ENCODE peak calls at places on chromosomes 12 and 14, in six cellular contexts. W is body of pancreas, P is stomach, Y is breast epithelium, V is IMR-90, A is prostate gland. B is an unnamed sample.

GRCh38 chr12:63079791-63080395 is 71.1 kb downstream of the AVPR1A start:
- DNase-seq in W (no peak), P (no peak), Y (no peak), V (no peak), A (no peak), B (no peak)

GRCh38 chr14:96741151-96741977 is 55.8 kb upstream of the VRK1 start:
- DNase-seq in W (peak; percentile 67), P (peak; percentile 68), Y (peak; percentile 61), V (peak; percentile 15), A (peak; percentile 23), B (no peak)

GRCh38 chr12:7188557-7189397 is 709 bp upstream of the PEX5 start:
- DNase-seq in W (peak; percentile 73), P (peak; percentile 66), Y (peak; percentile 72), V (peak; percentile 82), A (peak; percentile 38), B (no peak)

GRCh38 chr14:59679872-59680271 is 103.3 kb upstream of the CCDC175 start:
- DNase-seq in W (peak; percentile 13), P (no peak), Y (no peak), V (no peak), A (no peak), B (no peak)

GRCh38 chr14:75648066-75648838 is 12.4 kb downstream of the ERG28 start:
- DNase-seq in W (peak; percentile 84), P (peak; percentile 75), Y (peak; percentile 63), V (peak; percentile 99), A (peak; percentile 72), B (no peak)

GRCh38 chr12:78118036-78118435 is 287.3 kb downstream of the NAV3 start:
- DNase-seq in W (no peak), P (no peak), Y (no peak), V (no peak), A (no peak), B (no peak)

GRCh38 chr14:32426596-32427408 is 97.7 kb downstream of the AKAP6 start:
- DNase-seq in W (no peak), P (no peak), Y (no peak), V (no peak), A (no peak), B (no peak)

GRCh38 chr12:9106610-9107541 is 8.8 kb downstream of the A2M start:
- DNase-seq in W (no peak), P (no peak), Y (no peak), V (no peak), A (no peak), B (no peak)

GRCh38 chr12:27969901-27970390 is 2.6 kb downstream of the PTHLH start:
- DNase-seq in W (peak; percentile 79), P (peak; percentile 72), Y (peak; percentile 66), V (peak; percentile 53), A (peak; percentile 56), B (no peak)

GRCh38 chr12:21806255-21806654 is 31.7 kb upstream of the KCNJ8 start:
- DNase-seq in W (no peak), P (no peak), Y (no peak), V (no peak), A (no peak), B (no peak)

GRCh38 chr14:105294142-105294597 is 6.6 kb downstream of the BRF1 start:
- DNase-seq in W (peak; percentile 59), P (no peak), Y (no peak), V (peak; percentile 50), A (no peak), B (no peak)

GRCh38 chr12:104480012-104480411 is 23.3 kb downstream of the CHST11 start:
- DNase-seq in W (no peak), P (no peak), Y (no peak), V (no peak), A (no peak), B (no peak)

GRCh38 chr14:32136027-32136825 is 59.1 kb downstream of the ARHGAP5 start:
- DNase-seq in W (no peak), P (no peak), Y (no peak), V (no peak), A (no peak), B (no peak)

GRCh38 chr12:25100738-25101445 is 94.1 kb downstream of the DNAI7 start:
- DNase-seq in W (no peak), P (no peak), Y (no peak), V (no peak), A (no peak), B (no peak)

GRCh38 chr14:60514378-60515243 is 5.7 kb downstream of the SIX6 start:
- DNase-seq in W (peak; percentile 25), P (no peak), Y (no peak), V (no peak), A (no peak), B (no peak)

GRCh38 chr12:116896525-116896924 is 14.2 kb upstream of the FBXW8 start:
- DNase-seq in W (no peak), P (no peak), Y (no peak), V (no peak), A (no peak), B (no peak)

GRCh38 chr12:76006028-76006916 is 25.3 kb downstream of the PHLDA1 start:
- DNase-seq in W (no peak), P (no peak), Y (no peak), V (no peak), A (no peak), B (no peak)

GRCh38 chr12:58503731-58504520 is 416.4 kb downstream of the LRIG3 start:
- DNase-seq in W (no peak), P (no peak), Y (no peak), V (peak; percentile 53), A (no peak), B (no peak)

GRCh38 chr14:64092338-64092737 is 201.8 kb downstream of the ESR2 start:
- DNase-seq in W (no peak), P (no peak), Y (no peak), V (no peak), A (no peak), B (no peak)

GRCh38 chr12:131364903-131365820 is 345.7 kb upstream of the SFSWAP start:
- DNase-seq in W (no peak), P (no peak), Y (no peak), V (no peak), A (no peak), B (no peak)

GRCh38 chr12:14840616-14841015 is 2.7 kb downstream of the ART4 start:
- DNase-seq in W (no peak), P (no peak), Y (no peak), V (no peak), A (no peak), B (no peak)

GRCh38 chr12:63276537-63277365 is 125.8 kb upstream of the AVPR1A start:
- DNase-seq in W (peak; percentile 74), P (peak; percentile 61), Y (no peak), V (peak; percentile 4), A (no peak), B (no peak)

GRCh38 chr12:111429760-111430417 is 24.2 kb downstream of the SH2B3 start:
- DNase-seq in W (no peak), P (no peak), Y (no peak), V (no peak), A (no peak), B (no peak)

GRCh38 chr14:90193925-90194324 is 62.4 kb upstream of the PSMC1 start:
- DNase-seq in W (no peak), P (no peak), Y (no peak), V (no peak), A (no peak), B (no peak)

GRCh38 chr12:92044435-92044834 is 101.2 kb downstream of the BTG1 start:
- DNase-seq in W (no peak), P (no peak), Y (no peak), V (no peak), A (no peak), B (no peak)

GRCh38 chr14:29993148-29993547 is 65.5 kb upstream of the PRKD1 start:
- DNase-seq in W (no peak), P (no peak), Y (no peak), V (no peak), A (no peak), B (no peak)

GRCh38 chr12:25459541-25459951 is 93.5 kb downstream of the LMNTD1 start:
- DNase-seq in W (no peak), P (no peak), Y (no peak), V (no peak), A (no peak), B (no peak)

GRCh38 chr12:401235-402126 is at the start of gene CCDC77:
- DNase-seq in W (peak; percentile 92), P (peak; percentile 92), Y (peak; percentile 89), V (peak; percentile 88), A (peak; percentile 92), B (no peak)

GRCh38 chr14:90088160-90088559 is 26.4 kb downstream of the KCNK13 start:
- DNase-seq in W (no peak), P (no peak), Y (no peak), V (no peak), A (no peak), B (no peak)

DNA sequence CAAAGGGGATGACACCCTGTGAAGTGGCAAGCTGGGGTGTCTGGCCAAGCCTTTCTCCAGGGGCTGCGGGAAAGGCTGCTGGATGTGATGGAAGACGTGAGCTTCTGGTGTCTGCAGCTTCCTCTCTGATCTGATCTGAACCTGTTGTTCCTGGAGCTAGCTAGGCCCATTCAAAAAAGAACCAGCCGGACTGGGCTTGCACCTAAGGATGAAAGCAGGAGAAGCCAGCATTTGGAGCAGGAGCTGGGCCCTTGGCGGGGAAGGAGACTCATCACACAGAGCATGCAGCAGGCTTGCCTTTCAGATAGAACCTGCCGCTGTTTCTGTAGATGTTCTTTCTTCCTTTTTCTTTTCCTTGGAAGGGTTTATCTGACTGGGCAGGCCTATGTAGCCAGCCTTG is 9.5 kb downstream of the RPH3A start:
- DNase-seq in W (no peak), P (no peak), Y (no peak), V (no peak), A (no peak), B (no peak)
- TF ChIP-seq CTCF in W (no peak), P (no peak), Y (no peak), V (no peak), A (no peak), B (no peak)

GRCh38 chr14:92513204-92513965 is at the start of gene RIN3:
- DNase-seq in W (no peak), P (no peak), Y (no peak), V (peak; percentile 65), A (no peak), B (peak; percentile 16)
- TF ChIP-seq POLR2A in W (no peak), P (no peak), Y (no peak), V (peak; percentile 73), A (no peak), B (peak; percentile 45)

DNA sequence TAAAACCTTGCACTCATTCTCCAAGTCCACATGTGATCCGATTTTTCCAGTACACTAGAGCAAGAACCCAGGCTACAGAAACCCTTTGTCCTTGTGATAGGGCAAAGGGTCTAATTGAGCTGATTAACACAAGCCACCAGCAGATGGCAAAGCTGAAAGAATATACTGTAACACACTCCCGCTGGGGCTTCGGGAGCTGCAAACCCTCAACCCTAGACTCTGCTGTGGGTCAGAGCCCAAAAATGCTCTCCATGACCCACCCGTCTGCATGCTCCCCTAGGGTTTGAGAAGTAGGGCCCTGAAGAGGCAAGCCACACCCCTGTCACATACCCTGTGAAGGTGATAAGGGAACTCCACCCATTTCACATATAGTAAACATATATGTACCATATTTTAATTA is 33.6 kb upstream of the PCNX1 start:
- DNase-seq in W (no peak), P (no peak), Y (no peak), V (no peak), A (no peak), B (no peak)
- H3K4me1 ChIP-seq in W (no peaks in the 10 kb centered on the region), P (no peaks in the 10 kb centered on the region), Y (no peaks in the 10 kb centered on the region), V (no peaks in the 10 kb centered on the region), A (no peaks in the 10 kb centered on the region), B (no peaks in the 10 kb centered on the region)

GRCh38 chr12:12645485-12645884 is 33.8 kb downstream of the CREBL2 start:
- DNase-seq in W (peak; percentile 32), P (no peak), Y (no peak), V (peak; percentile 40), A (no peak), B (no peak)
- TF ChIP-seq CTCF in W (peak; percentile 42), P (no peak), Y (no peak), V (peak; percentile 47), A (peak; percentile 29), B (peak; percentile 33)